ENCODE peak calls at places on chromosomes 5 and 9, in six cellular contexts. O is upper lobe of right lung; X is CD4-positive, alpha-beta T cell; B is suprapubic skin; J is mammary epithelial cell; K is foreskin fibroblast. D is an unnamed sample.

GRCh38 chr5:6567068-6567467 is 65.8 kb downstream of the NSUN2 start:
- DNase-seq in O (no peak), X (no peak), B (peak; percentile 8), J (no peak), K (no peak), D (no peak)

GRCh38 chr5:40089269-40089668 is 590.4 kb upstream of the PTGER4 start:
- DNase-seq in O (no peak), X (no peak), B (no peak), J (peak; percentile 16), K (no peak), D (no peak)

GRCh38 chr9:72534931-72535330 is 13.5 kb downstream of the TMC1 start:
- DNase-seq in O (no peak), X (no peak), B (no peak), J (peak; percentile 25), K (no peak), D (no peak)

GRCh38 chr5:177588413-177588909 is 3.5 kb upstream of the TMED9 start:
- DNase-seq in O (no peak), X (no peak), B (no peak), J (no peak), K (no peak), D (peak; percentile 34)

GRCh38 chr5:91636351-91636750 is 253.2 kb upstream of the ARRDC3 start:
- DNase-seq in O (no peak), X (no peak), B (no peak), J (no peak), K (no peak), D (no peak)

GRCh38 chr5:170221319-170221718 is 11.5 kb upstream of the C5orf58 start:
- DNase-seq in O (no peak), X (no peak), B (no peak), J (no peak), K (no peak), D (no peak)

GRCh38 chr5:73496984-73497457 is 1.2 kb upstream of the BTF3 start:
- DNase-seq in O (no peak), X (no peak), B (no peak), J (peak; percentile 73), K (peak; percentile 33), D (no peak)

GRCh38 chr9:70049236-70049635 is 5.6 kb downstream of the MAMDC2 start:
- DNase-seq in O (no peak), X (no peak), B (peak; percentile 85), J (peak; percentile 76), K (peak; percentile 82), D (no peak)

GRCh38 chr9:94586316-94586715 is 7.3 kb downstream of the FBP2 start:
- DNase-seq in O (no peak), X (no peak), B (no peak), J (no peak), K (no peak), D (no peak)

GRCh38 chr9:126692759-126693427 is 79.2 kb downstream of the LMX1B start:
- DNase-seq in O (peak; percentile 61), X (no peak), B (no peak), J (no peak), K (no peak), D (no peak)

GRCh38 chr5:150879358-150879757 is 25.4 kb downstream of the ZNF300 start:
- DNase-seq in O (no peak), X (no peak), B (no peak), J (no peak), K (no peak), D (no peak)

GRCh38 chr9:4371108-4371507 is 71.2 kb upstream of the GLIS3 start:
- DNase-seq in O (no peak), X (no peak), B (no peak), J (peak; percentile 73), K (peak; percentile 92), D (no peak)

GRCh38 chr5:148988328-148988727 is 74.5 kb downstream of the SH3TC2 start:
- DNase-seq in O (no peak), X (no peak), B (no peak), J (no peak), K (no peak), D (no peak)

GRCh38 chr5:67416133-67416937 is 219.7 kb upstream of the CD180 start:
- DNase-seq in O (no peak), X (no peak), B (no peak), J (no peak), K (no peak), D (no peak)

GRCh38 chr5:128537306-128537998 is 593 bp downstream of the FBN2 start:
- DNase-seq in O (peak; percentile 68), X (no peak), B (no peak), J (peak; percentile 59), K (peak; percentile 64), D (peak; percentile 75)

GRCh38 chr5:14359069-14360043 is 216.2 kb downstream of the TRIO start:
- DNase-seq in O (no peak), X (no peak), B (no peak), J (no peak), K (no peak), D (no peak)

GRCh38 chr9:136856078-136856474 is 3.9 kb downstream of the MAMDC4 start:
- DNase-seq in O (no peak), X (no peak), B (no peak), J (no peak), K (no peak), D (no peak)

GRCh38 chr5:74684900-74685851 is at the start of gene HEXB:
- DNase-seq in O (peak; percentile 97), X (peak; percentile 67), B (peak; percentile 95), J (peak; percentile 85), K (peak; percentile 83), D (peak; percentile 96)

GRCh38 chr5:151691706-151692105 is 5.0 kb upstream of the SPARC start:
- DNase-seq in O (no peak), X (no peak), B (no peak), J (no peak), K (no peak), D (no peak)

GRCh38 chr5:135822286-135822685 is 12.2 kb upstream of the SLC25A48 start:
- DNase-seq in O (no peak), X (no peak), B (no peak), J (no peak), K (no peak), D (no peak)

GRCh38 chr5:191036-191948 is at the start of gene LRRC14B:
- DNase-seq in O (peak; percentile 72), X (no peak), B (no peak), J (no peak), K (no peak), D (no peak)

GRCh38 chr5:74851684-74852353 is 14.4 kb downstream of the FAM169A start:
- DNase-seq in O (no peak), X (no peak), B (no peak), J (peak; percentile 66), K (peak; percentile 20), D (no peak)

GRCh38 chr5:163565931-163566608 is 60.7 kb downstream of the MAT2B start:
- DNase-seq in O (peak; percentile 66), X (no peak), B (no peak), J (peak; percentile 23), K (peak; percentile 17), D (no peak)

GRCh38 chr9:121599186-121599871 is 52.1 kb upstream of the DAB2IP start:
- DNase-seq in O (peak; percentile 96), X (no peak), B (no peak), J (peak; percentile 32), K (no peak), D (no peak)

GRCh38 chr9:132982508-132982907 is 4.0 kb downstream of the GFI1B start:
- DNase-seq in O (no peak), X (no peak), B (no peak), J (no peak), K (no peak), D (no peak)

DNA sequence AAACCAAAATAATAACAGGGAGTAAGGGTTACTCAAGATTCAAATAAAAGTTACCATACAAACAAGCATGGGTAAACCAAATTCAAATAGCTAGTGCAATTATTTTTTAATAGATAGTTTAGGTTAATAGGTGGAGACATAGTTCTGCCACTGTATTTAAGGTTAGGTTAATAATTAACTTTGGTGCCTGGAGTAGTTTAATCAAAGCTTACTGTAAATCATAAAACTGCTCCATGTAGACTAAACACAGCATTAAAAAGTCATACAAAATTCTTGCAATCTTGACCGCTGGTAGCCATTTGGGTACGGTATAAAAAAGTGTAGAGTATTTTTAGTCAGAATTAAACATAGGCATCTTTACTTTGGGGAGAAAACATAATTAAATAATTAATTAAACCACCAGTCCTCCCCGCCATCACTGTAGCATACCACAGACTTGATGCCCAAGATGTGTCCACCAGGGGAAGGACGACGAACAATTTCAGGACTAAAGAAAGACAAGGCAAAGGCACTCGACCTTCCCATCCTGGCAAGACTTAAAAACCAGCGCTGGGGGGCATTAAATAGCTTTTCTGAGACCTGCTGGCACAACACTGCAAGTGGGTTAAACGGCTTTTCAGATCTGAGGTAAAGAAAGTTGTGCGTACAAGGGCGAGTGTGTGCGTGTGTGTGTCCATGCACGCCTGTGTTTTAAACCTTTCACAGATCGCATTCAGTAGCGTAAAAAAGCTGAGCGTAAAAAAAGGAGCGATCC is 2.9 kb downstream of the SEMA6A start:
- DNase-seq in O (no peak), X (no peak), B (no peak), J (no peak), K (no peak), D (no peak)
- TF ChIP-seq CTCF in O (no peak), X (no peak), B (no peak), J (no peak), K (no peak), D (peak; percentile 32)

DNA sequence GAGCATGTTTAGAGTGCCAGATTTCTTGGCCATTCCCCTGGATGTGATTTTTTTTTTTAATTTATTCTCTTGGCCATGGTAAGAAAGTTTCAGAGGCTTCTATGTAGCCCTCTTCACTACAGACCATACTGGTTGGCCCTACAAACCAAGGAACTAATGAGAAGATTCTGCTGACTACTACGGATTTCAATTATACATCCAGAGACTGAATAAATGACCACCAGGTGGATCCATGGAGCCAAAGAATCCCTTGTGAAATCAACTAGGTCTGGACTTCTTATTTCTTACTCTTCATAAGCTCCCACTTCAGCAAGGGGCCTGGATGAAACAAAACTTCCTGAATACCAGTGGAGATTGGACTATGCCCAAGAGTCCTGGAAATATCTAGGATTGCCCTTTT is 27.6 kb downstream of the ZNF622 start:
- DNase-seq in O (no peak), X (no peak), B (no peak), J (no peak), K (no peak), D (no peak)
- TF ChIP-seq CTCF in O (no peak), X (no peak), B (no peak), J (peak; percentile 10), K (no peak), D (peak; percentile 47)

DNA sequence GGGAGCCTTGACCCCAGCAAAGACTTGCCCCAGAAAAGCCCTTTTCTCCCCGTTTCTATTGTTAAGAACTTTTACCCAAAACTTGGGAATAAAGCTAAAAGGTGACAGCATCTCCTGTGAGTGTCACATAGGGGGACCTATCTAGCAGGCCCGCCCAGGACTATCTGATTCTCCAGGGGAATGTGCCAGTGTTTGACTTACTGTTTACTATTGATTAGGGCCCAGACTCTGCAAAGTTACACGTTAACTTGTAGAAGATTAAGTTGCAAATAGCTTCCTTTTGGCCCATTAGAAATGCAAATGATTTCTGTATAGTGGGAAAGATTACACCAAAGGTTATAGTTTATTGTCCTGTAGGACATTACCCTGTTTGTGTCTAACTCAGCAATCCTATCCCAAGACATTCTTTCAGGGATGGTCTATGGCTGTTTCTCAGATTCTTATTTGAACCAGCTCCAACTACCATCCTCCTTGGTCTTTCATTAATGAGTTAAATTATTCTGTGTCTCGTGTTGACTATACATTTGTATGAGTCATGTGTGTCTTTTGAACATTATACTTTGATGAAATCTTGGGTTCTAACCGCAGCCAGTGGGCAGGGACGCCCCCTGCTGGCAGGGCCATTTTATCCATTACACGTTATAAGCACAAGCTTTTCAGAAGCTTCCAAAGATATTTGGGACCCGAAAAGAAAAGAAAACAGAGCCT is 60.7 kb downstream of the HRH2 start:
- DNase-seq in O (peak; percentile 75), X (peak; percentile 44), B (peak; percentile 24), J (peak; percentile 41), K (no peak), D (no peak)
- TF ChIP-seq CTCF in O (peak; percentile 77), X (peak; percentile 75), B (peak; percentile 40), J (peak; percentile 44), K (no peak), D (peak; percentile 77)

GRCh38 chr5:77394064-77394716 is 97.9 kb downstream of the WDR41 start:
- DNase-seq in O (no peak), X (no peak), B (no peak), J (no peak), K (no peak), D (no peak)
- TF ChIP-seq CTCF in O (no peak), X (no peak), B (no peak), J (no peak), K (no peak), D (no peak)

D was measured in chondrocyte.